ENCODE peak calls at places on chromosomes 11 and 22, in seven cellular contexts. H is psoas muscle; U is stimulated activated CD4-positive, alpha-beta T cell treated with anti-CD3 and anti-CD28 coated beads, Interleukin-12 subunit alpha, Interleukin-12 subunit beta, amount 100 ng/mL, for 48 hours; M is NCI-H1105 treated with DMSO at 0.1 percent for 48 hours; I is Daoy; R is endothelial cell of umbilical vein; G is KG1. N is an unnamed sample.

GRCh38 chr11:35158371-35159081 is 19.6 kb downstream of the CD44 start:
- DNase-seq in H (peak; percentile 63), U (no peak), M (peak; percentile 73), I (no peak), R (peak; percentile 28), G (no peak), N (no peak)

GRCh38 chr11:1854132-1854948 is 1.5 kb downstream of the LSP1 start:
- DNase-seq in H (peak; percentile 77), U (no peak), M (no peak), I (no peak), R (no peak), G (no peak), N (no peak)

GRCh38 chr11:86245369-86246292 is 1.1 kb downstream of the EED start:
- DNase-seq in H (no peak), U (no peak), M (peak; percentile 70), I (peak; percentile 6), R (peak; percentile 37), G (peak; percentile 75), N (no peak)

GRCh38 chr22:50713571-50714056 is 24.4 kb upstream of the ACR start:
- DNase-seq in H (peak; percentile 21), U (no peak), M (no peak), I (no peak), R (no peak), G (no peak), N (no peak)

GRCh38 chr11:34281256-34281655 is 76.6 kb downstream of the ABTB2 start:
- DNase-seq in H (no peak), U (no peak), M (no peak), I (no peak), R (no peak), G (no peak), N (no peak)

GRCh38 chr11:44711113-44711512 is 15.6 kb upstream of the TSPAN18 start:
- DNase-seq in H (no peak), U (no peak), M (no peak), I (no peak), R (no peak), G (no peak), N (no peak)

GRCh38 chr11:22459053-22459452 is 120.9 kb downstream of the SLC17A6 start:
- DNase-seq in H (no peak), U (no peak), M (no peak), I (peak; percentile 42), R (peak; percentile 83), G (no peak), N (no peak)

GRCh38 chr11:78127408-78127807 is 12.0 kb downstream of the ALG8 start:
- DNase-seq in H (no peak), U (no peak), M (no peak), I (no peak), R (no peak), G (no peak), N (no peak)

GRCh38 chr22:48186121-48186790 is 1423.8 kb downstream of the TBC1D22A start:
- DNase-seq in H (no peak), U (no peak), M (no peak), I (no peak), R (no peak), G (no peak), N (no peak)

GRCh38 chr11:255176-255575 is 18.4 kb downstream of the PSMD13 start:
- DNase-seq in H (no peak), U (no peak), M (no peak), I (no peak), R (no peak), G (no peak), N (no peak)

GRCh38 chr11:68535098-68535497 is 74.5 kb downstream of the PPP6R3 start:
- DNase-seq in H (no peak), U (no peak), M (no peak), I (no peak), R (no peak), G (no peak), N (no peak)

GRCh38 chr11:96205460-96205809 is 137.6 kb downstream of the MAML2 start:
- DNase-seq in H (no peak), U (no peak), M (no peak), I (no peak), R (no peak), G (no peak), N (no peak)

GRCh38 chr11:119421941-119422504 is 949 bp downstream of the THY1 start:
- DNase-seq in H (no peak), U (no peak), M (peak; percentile 38), I (peak; percentile 51), R (no peak), G (no peak), N (no peak)

GRCh38 chr11:120222916-120223315 is 12.1 kb downstream of the OAF start:
- DNase-seq in H (no peak), U (no peak), M (no peak), I (no peak), R (no peak), G (no peak), N (no peak)

GRCh38 chr11:123545726-123546125 is 108.7 kb downstream of the SCN3B start:
- DNase-seq in H (no peak), U (no peak), M (no peak), I (no peak), R (no peak), G (no peak), N (no peak)

GRCh38 chr22:49451070-49451840 is 376.4 kb downstream of the BRD1 start:
- DNase-seq in H (no peak), U (no peak), M (no peak), I (no peak), R (no peak), G (no peak), N (no peak)

GRCh38 chr22:18064636-18065035 is 13.2 kb upstream of the PEX26 start:
- DNase-seq in H (no peak), U (no peak), M (no peak), I (no peak), R (no peak), G (no peak), N (no peak)

GRCh38 chr22:29320546-29320945 is 5.0 kb upstream of the RASL10A start:
- DNase-seq in H (no peak), U (no peak), M (no peak), I (no peak), R (no peak), G (no peak), N (no peak)

GRCh38 chr11:66020618-66021357 is 5.5 kb downstream of the CATSPER1 start:
- DNase-seq in H (peak; percentile 71), U (no peak), M (no peak), I (peak; percentile 93), R (peak; percentile 78), G (peak; percentile 41), N (no peak)